ENCODE peak calls at places on chromosomes 13 and 19, in five cellular contexts. M is left lung, C is pancreas, I is fibroblast of lung, X is right atrium auricular region. D is an unnamed sample. For H3K36me3, the result is how much of the 10 kb centered on the place peaks cover.

GRCh38 chr19:10228925-10229324 is 2.2 kb downstream of the S1PR2 start:
- DNase-seq in X (no peak), I (peak), C (no peak), M (no peak), D (no peak)

GRCh38 chr19:14119644-14120496 is 2.3 kb upstream of the PRKACA start:
- DNase-seq in C (no peak), M (peak), I (no peak), X (no peak), D (no peak)

GRCh38 chr13:73215807-73216206 is 157.0 kb downstream of the KLF5 start:
- DNase-seq in C (no peak), X (no peak), M (no peak), I (peak), D (no peak)

GRCh38 chr13:22800726-22801401 is 379.9 kb upstream of the SGCG start:
- DNase-seq in X (peak), M (no peak), I (no peak), C (no peak), D (peak)

GRCh38 chr19:29845576-29846176 is 33.9 kb downstream of the CCNE1 start:
- DNase-seq in X (no peak), M (no peak), C (no peak), I (peak), D (no peak)

GRCh38 chr13:45809810-45810394 is 41.7 kb downstream of the SIAH3 start:
- DNase-seq in M (no peak), X (peak), I (no peak), C (no peak), D (no peak)

GRCh38 chr13:32126298-32126697 is 94.7 kb downstream of the FRY start:
- DNase-seq in M (no peak), X (no peak), I (peak), C (no peak), D (no peak)

GRCh38 chr19:56403764-56404704 is at the start of gene ZNF583:
- DNase-seq in C (peak), X (peak), M (peak), I (peak), D (peak)

GRCh38 chr13:72253754-72254153 is 386.8 kb upstream of the DACH1 start:
- DNase-seq in I (no peak), C (no peak), X (no peak), M (no peak), D (no peak)

GRCh38 chr19:49593233-49594113 is 2.5 kb downstream of the PRR12 start:
- DNase-seq in M (peak), C (peak), I (peak), X (peak), D (peak)

GRCh38 chr19:55467236-55468053 is 2.9 kb upstream of the C19orf85 start:
- DNase-seq in M (peak), C (peak), X (peak), I (peak), D (no peak)

GRCh38 chr13:99654076-99654475 is 152.8 kb downstream of the TM9SF2 start:
- DNase-seq in I (no peak), M (no peak), C (no peak), X (no peak), D (no peak)

GRCh38 chr19:55146648-55147218 is 2.3 kb downstream of the TNNT1 start:
- DNase-seq in M (no peak), X (no peak), C (no peak), I (no peak), D (peak)

GRCh38 chr13:94309997-94310842 is 169.3 kb downstream of the DCT start:
- DNase-seq in C (no peak), X (no peak), I (peak), M (no peak), D (no peak)

GRCh38 chr13:111346281-111346680 is 25.8 kb downstream of the TEX29 start:
- DNase-seq in I (no peak), X (peak), M (no peak), C (no peak), D (no peak)

GRCh38 chr13:110421061-110421460 is 114.0 kb downstream of the COL4A2 start:
- DNase-seq in M (no peak), C (no peak), I (peak), X (no peak), D (no peak)

GRCh38 chr19:40827386-40828247 is 22.6 kb downstream of the CYP2A6 start:
- DNase-seq in I (no peak), C (no peak), M (peak), X (no peak), D (no peak)

GRCh38 chr19:9523885-9524474 is 14.5 kb downstream of the ZNF426 start:
- DNase-seq in X (no peak), I (peak), C (no peak), M (no peak), D (no peak)

GRCh38 chr19:6825076-6825774 is 52.7 kb downstream of the VAV1 start:
- DNase-seq in X (no peak), M (no peak), I (no peak), C (no peak), D (no peak)

GRCh38 chr13:37026778-37027177 is 26.2 kb downstream of the EXOSC8 start:
- DNase-seq in X (no peak), M (no peak), I (no peak), C (no peak), D (no peak)

GRCh38 chr13:75685239-75685697 is 49.1 kb downstream of the LMO7 start:
- DNase-seq in X (no peak), I (peak), M (no peak), C (no peak), D (no peak)

GRCh38 chr19:39514840-39515550 is at the start of gene SELENOV:
- DNase-seq in I (no peak), C (no peak), X (no peak), M (no peak), D (no peak)

GRCh38 chr13:110264685-110265275 is 42.2 kb downstream of the COL4A1 start:
- DNase-seq in X (peak), C (no peak), I (no peak), M (no peak), D (no peak)

GRCh38 chr13:62320129-62320724 is 904.6 kb upstream of the PCDH20 start:
- DNase-seq in X (no peak), C (no peak), I (peak), M (no peak), D (no peak)

GRCh38 chr19:50361290-50362029 is 4.0 kb downstream of the NAPSA start:
- DNase-seq in I (no peak), C (no peak), X (no peak), M (no peak), D (no peak)

GRCh38 chr13:76886292-76887061 is at the start of gene KCTD12:
- DNase-seq in M (peak), I (peak), C (peak), X (peak), D (peak)

GRCh38 chr13:33129886-33130285 is 113.7 kb downstream of the KL start:
- DNase-seq in C (no peak), M (no peak), X (no peak), I (no peak), D (no peak)

GRCh38 chr19:2249010-2249866 is at the start of gene AMH:
- DNase-seq in X (no peak), M (peak), I (no peak), C (peak), D (peak)

GRCh38 chr19:38919837-38920528 is 8.0 kb upstream of the CCER2 start:
- DNase-seq in M (no peak), I (no peak), C (no peak), X (no peak), D (no peak)

GRCh38 chr19:18650048-18650435 is 13.2 kb downstream of the KLHL26 start:
- DNase-seq in I (no peak), M (no peak), X (peak), C (no peak), D (peak)

GRCh38 chr19:45515081-45515624 is 7.9 kb downstream of the VASP start:
- DNase-seq in C (no peak), X (no peak), M (peak), I (no peak), D (peak)

GRCh38 chr13:113231306-113232207 is 22.1 kb downstream of the CUL4A start:
- DNase-seq in C (no peak), X (no peak), M (peak), I (no peak), D (no peak)
- H3K36me3 ChIP-seq in C (under half), X (half or more), M (under half), I (under half), D (half or more)

DNA sequence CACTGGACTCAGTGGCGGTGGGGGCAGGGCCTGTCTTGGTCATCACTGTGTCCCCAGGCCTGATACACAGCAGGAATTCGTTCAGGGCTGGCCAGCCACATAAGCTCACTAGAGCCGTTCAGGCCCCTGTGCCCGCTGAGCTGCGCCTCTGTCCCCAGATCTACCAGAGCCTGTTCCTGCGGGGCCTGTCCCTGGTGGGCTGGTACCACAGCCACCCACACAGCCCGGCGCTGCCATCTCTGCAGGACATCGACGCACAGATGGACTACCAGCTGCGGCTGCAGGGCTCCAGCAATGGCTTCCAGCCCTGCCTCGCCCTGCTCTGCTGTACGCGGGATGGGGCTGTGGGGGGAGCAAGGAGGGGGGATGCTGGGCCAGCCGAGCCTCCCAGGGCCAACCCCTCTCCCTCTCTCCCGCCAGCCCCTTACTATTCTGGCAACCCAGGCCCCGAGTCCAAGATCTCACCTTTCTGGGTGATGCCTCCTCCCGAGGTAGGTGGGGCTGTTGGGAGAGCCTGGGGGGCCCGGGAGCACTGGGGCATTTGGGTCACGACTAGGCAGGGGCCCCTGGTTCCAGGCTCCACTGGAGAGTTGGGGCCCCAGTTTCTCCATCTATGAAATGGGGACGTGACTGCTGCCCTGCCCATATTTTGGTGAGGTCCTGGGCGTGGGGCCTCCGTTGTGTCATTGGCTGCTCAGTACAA is 13.9 kb downstream of the MPND start:
- DNase-seq in C (peak), I (no peak), M (no peak), X (no peak), D (no peak)
- H3K36me3 ChIP-seq in C (under half), I (under half), M (under half), X (under half), D (under half)

GRCh38 chr13:108962652-108963051 is 333.2 kb downstream of the MYO16 start:
- DNase-seq in M (no peak), C (no peak), I (no peak), X (no peak), D (no peak)
- H3K36me3 ChIP-seq in M (under half), C (under half), I (under half), X (under half), D (under half)

DNA sequence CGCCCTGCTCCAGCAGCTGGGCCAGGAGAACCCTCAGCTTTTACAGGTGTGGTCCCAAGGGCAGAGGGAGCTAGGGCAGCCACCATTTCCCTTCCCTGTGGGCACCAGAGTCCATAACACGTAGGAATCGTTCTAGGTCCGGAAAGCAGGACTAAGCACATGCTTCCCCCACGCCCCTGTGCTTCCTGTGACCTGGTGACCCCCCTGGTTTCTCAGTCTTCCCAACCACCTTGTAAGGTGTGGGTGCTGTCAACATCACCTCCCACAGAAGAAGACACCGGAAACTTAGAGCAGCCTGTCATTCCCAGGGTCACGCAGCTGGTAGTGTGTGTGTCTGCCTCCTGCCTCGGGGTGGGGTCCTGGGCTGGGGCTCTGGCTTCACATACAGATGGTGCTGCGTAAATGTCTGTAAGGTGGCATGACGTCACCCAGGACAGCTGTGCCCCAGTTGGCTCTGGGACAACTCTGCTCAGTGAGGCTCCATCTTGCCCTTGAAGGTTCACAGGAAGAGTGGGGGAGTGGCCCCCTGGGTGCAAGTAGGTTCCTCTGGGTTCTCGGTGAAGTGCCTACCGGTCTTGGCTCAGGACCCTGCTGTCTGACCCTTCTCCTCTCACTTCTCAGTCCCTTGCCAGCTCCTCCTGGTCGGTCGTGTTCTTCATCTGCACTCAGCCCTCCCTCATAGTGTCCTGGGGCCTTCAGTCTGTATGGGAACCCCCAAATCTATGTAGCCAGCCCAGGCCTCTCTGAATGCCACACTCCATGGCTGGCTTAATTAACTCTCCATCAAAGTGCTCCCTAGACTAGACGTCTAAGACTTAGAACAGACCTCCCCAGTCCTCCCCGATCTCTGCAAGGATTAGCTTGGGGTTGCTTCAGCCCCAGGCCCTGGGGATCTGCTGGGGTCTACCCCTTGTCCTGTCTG is 4.0 kb downstream of the RAD23A start:
- DNase-seq in X (no peak), M (no peak), C (no peak), I (no peak), D (peak)
- H3K36me3 ChIP-seq in X (half or more), M (under half), C (under half), I (under half), D (half or more)

GRCh38 chr19:47066376-47067214 is 18.2 kb upstream of the TMEM160 start:
- DNase-seq in C (peak), X (no peak), M (peak), I (no peak), D (no peak)
- H3K36me3 ChIP-seq in C (under half), X (half or more), M (under half), I (under half), D (under half)

DNA sequence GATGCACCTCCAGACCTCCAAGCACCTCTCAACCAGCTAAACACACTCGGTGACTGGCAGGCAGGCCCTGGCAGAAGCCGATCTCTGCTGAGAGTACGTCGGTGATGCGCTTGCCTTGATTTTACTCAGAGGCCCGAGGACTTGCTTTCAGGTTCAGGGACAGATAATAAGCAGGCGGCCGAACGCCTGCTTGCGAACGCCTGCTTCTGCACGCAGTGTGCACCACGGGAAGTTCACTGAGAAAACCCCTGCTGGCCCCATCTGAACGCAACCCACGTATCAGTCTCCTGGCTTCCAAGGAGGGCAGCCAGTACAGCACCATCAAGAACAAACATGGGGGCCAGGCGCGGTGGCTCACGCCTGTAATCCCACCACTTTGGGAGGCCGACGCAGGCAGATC is 108.0 kb downstream of the STK24 start:
- DNase-seq in X (no peak), M (no peak), C (no peak), I (no peak), D (no peak)
- H3K36me3 ChIP-seq in X (under half), M (under half), C (under half), I (under half), D (under half)